ENCODE peak calls at places on chromosomes 2 and 18, in seven cellular contexts. Y is germinal center, F is aorta, N is SJSA1, B is T-helper 2 cell, P is lung, M is left cardiac atrium. J is an unnamed sample.
A peak's percentile ranks its signal among the peaks of the same experiment; 100 is the strongest.

GRCh38 chr2:62197609-62198236 is 1.8 kb downstream of the B3GNT2 start:
- DNase-seq in Y (peak; percentile 42), F (no peak), N (peak; percentile 10), B (no peak), P (peak; percentile 57), M (peak; percentile 63), J (peak; percentile 81)

GRCh38 chr18:21474621-21475020 is 125.9 kb downstream of the ESCO1 start:
- DNase-seq in Y (no peak), F (no peak), N (no peak), B (no peak), P (no peak), M (no peak), J (no peak)

GRCh38 chr2:64941751-64942150 is 47.4 kb upstream of the SLC1A4 start:
- DNase-seq in Y (no peak), F (no peak), N (no peak), B (no peak), P (no peak), M (no peak), J (no peak)

GRCh38 chr18:79756826-79757225 is 40.9 kb upstream of the KCNG2 start:
- DNase-seq in Y (no peak), F (peak; percentile 14), N (no peak), B (no peak), P (no peak), M (no peak), J (no peak)

GRCh38 chr2:860259-860855 is 90.3 kb upstream of the SNTG2 start:
- DNase-seq in Y (no peak), F (no peak), N (no peak), B (no peak), P (no peak), M (no peak), J (peak; percentile 85)

GRCh38 chr2:56474412-56475158 is 290.8 kb downstream of the CCDC85A start:
- DNase-seq in Y (no peak), F (no peak), N (no peak), B (no peak), P (no peak), M (no peak), J (no peak)

GRCh38 chr2:148391324-148391723 is 253.2 kb upstream of the EPC2 start:
- DNase-seq in Y (no peak), F (no peak), N (no peak), B (no peak), P (no peak), M (no peak), J (no peak)

GRCh38 chr2:230891108-230891507 is 26.4 kb downstream of the ITM2C start:
- DNase-seq in Y (no peak), F (no peak), N (peak; percentile 44), B (no peak), P (no peak), M (no peak), J (no peak)

GRCh38 chr18:79394438-79395307 is 1.1 kb upstream of the NFATC1 start:
- DNase-seq in Y (peak; percentile 64), F (peak; percentile 69), N (peak; percentile 71), B (peak; percentile 50), P (no peak), M (peak; percentile 56), J (peak; percentile 85)

GRCh38 chr2:118251427-118251826 is 163.2 kb downstream of the INSIG2 start:
- DNase-seq in Y (no peak), F (no peak), N (peak; percentile 71), B (no peak), P (no peak), M (no peak), J (peak; percentile 55)

GRCh38 chr2:216648105-216648504 is 14.9 kb downstream of the IGFBP2 start:
- DNase-seq in Y (no peak), F (no peak), N (no peak), B (no peak), P (no peak), M (no peak), J (no peak)

GRCh38 chr2:204145197-204146190 is 208.9 kb downstream of the ICOS start:
- DNase-seq in Y (peak; percentile 53), F (peak; percentile 78), N (peak; percentile 64), B (peak; percentile 51), P (peak; percentile 80), M (peak; percentile 74), J (peak; percentile 94)

GRCh38 chr2:19059076-19059475 is 299.3 kb downstream of the OSR1 start:
- DNase-seq in Y (no peak), F (no peak), N (no peak), B (no peak), P (no peak), M (no peak), J (peak; percentile 95)

GRCh38 chr2:217753460-217754200 is 249.2 kb downstream of the TNS1 start:
- DNase-seq in Y (no peak), F (no peak), N (peak; percentile 20), B (no peak), P (no peak), M (no peak), J (peak; percentile 29)

GRCh38 chr18:58299936-58300335 is 255.9 kb downstream of the NEDD4L start:
- DNase-seq in Y (no peak), F (no peak), N (no peak), B (no peak), P (no peak), M (no peak), J (no peak)

GRCh38 chr2:70354264-70354949 is 52.5 kb upstream of the FAM136A start:
- DNase-seq in Y (no peak), F (no peak), N (no peak), B (no peak), P (no peak), M (no peak), J (no peak)

GRCh38 chr2:144115892-144116291 is 404.0 kb downstream of the ZEB2 start:
- DNase-seq in Y (no peak), F (no peak), N (no peak), B (no peak), P (no peak), M (no peak), J (no peak)

GRCh38 chr2:111072220-111072871 is 48.4 kb upstream of the BCL2L11 start:
- DNase-seq in Y (no peak), F (no peak), N (peak; percentile 79), B (no peak), P (no peak), M (no peak), J (no peak)

GRCh38 chr2:7022486-7022885 is 105.3 kb downstream of the RNF144A start:
- DNase-seq in Y (no peak), F (no peak), N (no peak), B (no peak), P (no peak), M (no peak), J (peak; percentile 10)

GRCh38 chr2:19733951-19734425 is 167.8 kb downstream of the TTC32 start:
- DNase-seq in Y (no peak), F (no peak), N (peak; percentile 64), B (no peak), P (no peak), M (no peak), J (no peak)

GRCh38 chr2:100658017-100658416 is 95.2 kb downstream of the PDCL3 start:
- DNase-seq in Y (no peak), F (no peak), N (no peak), B (no peak), P (no peak), M (no peak), J (no peak)

GRCh38 chr18:39681061-39681460 is 2115.5 kb upstream of the CELF4 start:
- DNase-seq in Y (no peak), F (no peak), N (no peak), B (no peak), P (no peak), M (no peak), J (no peak)

GRCh38 chr18:42183746-42184145 is 228.7 kb downstream of the PIK3C3 start:
- DNase-seq in Y (no peak), F (no peak), N (peak; percentile 84), B (no peak), P (no peak), M (no peak), J (no peak)

GRCh38 chr2:160994141-160995002 is 165.9 kb upstream of the TANK start:
- DNase-seq in Y (peak; percentile 42), F (peak; percentile 74), N (peak; percentile 76), B (peak; percentile 54), P (peak; percentile 79), M (peak; percentile 41), J (peak; percentile 91)

GRCh38 chr2:118123561-118124232 is 35.4 kb downstream of the INSIG2 start:
- DNase-seq in Y (no peak), F (peak; percentile 60), N (no peak), B (no peak), P (peak; percentile 71), M (peak; percentile 34), J (no peak)